ENCODE peak calls at places on chromosomes 16 and 17, in five cellular contexts. J, U, H, Y and M are unnamed samples. For H3K27me3 and H3K4me1, the result is how much of the 10 kb centered on the place peaks cover.

GRCh38 chr17:49703557-49704277 is 4.0 kb downstream of the SLC35B1 start:
- DNase-seq in J (no peak), U (no peak), H (peak), Y (no peak), M (no peak)

GRCh38 chr16:75198135-75198600 is 8.8 kb downstream of the CTRB2 start:
- DNase-seq in J (no peak), U (peak), H (no peak), Y (peak), M (no peak)

GRCh38 chr16:73054732-73055481 is 7.0 kb upstream of the ZFHX3 start:
- DNase-seq in J (no peak), U (no peak), H (peak), Y (no peak), M (no peak)

GRCh38 chr17:9241371-9241712 is 220.0 kb downstream of the NTN1 start:
- DNase-seq in J (no peak), U (peak), H (no peak), Y (no peak), M (no peak)

GRCh38 chr17:41226051-41226450 is 397 bp upstream of the KRTAP9-2 start:
- DNase-seq in J (no peak), U (no peak), H (no peak), Y (no peak), M (no peak)

GRCh38 chr17:80855968-80856862 is 135.4 kb upstream of the CHMP6 start:
- DNase-seq in J (peak), U (peak), H (no peak), Y (no peak), M (peak)

GRCh38 chr16:46896314-46896968 is 12.3 kb downstream of the GPT2 start:
- DNase-seq in J (no peak), U (no peak), H (no peak), Y (no peak), M (no peak)

GRCh38 chr17:41930009-41930832 is at the start of gene ODAD4:
- DNase-seq in J (peak), U (peak), H (peak), Y (peak), M (peak)

GRCh38 chr17:3512512-3513171 is 36.8 kb downstream of the ASPA start:
- DNase-seq in J (no peak), U (peak), H (no peak), Y (no peak), M (no peak)

GRCh38 chr16:65666132-65666869 is 544.4 kb upstream of the CDH11 start:
- DNase-seq in J (no peak), U (no peak), H (no peak), Y (no peak), M (no peak)

GRCh38 chr17:40086150-40087044 is 14.0 kb downstream of the NR1D1 start:
- DNase-seq in J (peak), U (peak), H (peak), Y (peak), M (no peak)

GRCh38 chr17:39787743-39788484 is 50.2 kb downstream of the GRB7 start:
- DNase-seq in J (no peak), U (no peak), H (no peak), Y (no peak), M (no peak)

GRCh38 chr16:57304169-57305061 is 19.9 kb upstream of the PLLP start:
- DNase-seq in J (no peak), U (peak), H (no peak), Y (peak), M (peak)

GRCh38 chr16:51500306-51500705 is 349.2 kb upstream of the SALL1 start:
- DNase-seq in J (no peak), U (no peak), H (no peak), Y (no peak), M (no peak)

GRCh38 chr16:63361032-63361624 is 1324.9 kb upstream of the CDH8 start:
- DNase-seq in J (no peak), U (no peak), H (no peak), Y (no peak), M (no peak)

GRCh38 chr16:19645557-19645981 is 72.5 kb downstream of the KNOP1 start:
- DNase-seq in J (no peak), U (no peak), H (no peak), Y (no peak), M (no peak)

GRCh38 chr16:88424536-88425230 is 28.4 kb upstream of the ZFPM1 start:
- DNase-seq in J (no peak), U (no peak), H (no peak), Y (no peak), M (no peak)

GRCh38 chr16:89304941-89305705 is 87.6 kb downstream of the ZNF778 start:
- DNase-seq in J (no peak), U (no peak), H (no peak), Y (no peak), M (no peak)

GRCh38 chr17:82878545-82878944 is 38.7 kb upstream of the ZNF750 start:
- DNase-seq in J (no peak), U (peak), H (no peak), Y (peak), M (no peak)

GRCh38 chr16:66810391-66810790 is 9.0 kb upstream of the TERB1 start:
- DNase-seq in J (no peak), U (no peak), H (no peak), Y (no peak), M (no peak)

GRCh38 chr17:19366637-19366972 is 4.1 kb upstream of the B9D1 start:
- DNase-seq in J (no peak), U (peak), H (no peak), Y (no peak), M (no peak)

GRCh38 chr16:53057658-53058057 is 2.9 kb downstream of the CHD9 start:
- DNase-seq in J (no peak), U (no peak), H (no peak), Y (no peak), M (no peak)

GRCh38 chr17:57858838-57859237 is 9.0 kb upstream of the MRPS23 start:
- DNase-seq in J (no peak), U (peak), H (no peak), Y (no peak), M (no peak)

GRCh38 chr17:36661688-36662087 is 60.3 kb downstream of the MRM1 start:
- DNase-seq in J (no peak), U (no peak), H (no peak), Y (no peak), M (no peak)

GRCh38 chr17:36657763-36658490 is 56.5 kb downstream of the MRM1 start:
- DNase-seq in J (no peak), U (peak), H (no peak), Y (no peak), M (no peak)

GRCh38 chr17:36653374-36653773 is 52.0 kb downstream of the MRM1 start:
- DNase-seq in J (no peak), U (no peak), H (no peak), Y (no peak), M (no peak)

GRCh38 chr17:36661047-36661666 is 59.8 kb downstream of the MRM1 start:
- DNase-seq in J (no peak), U (no peak), H (no peak), Y (no peak), M (no peak)

DNA sequence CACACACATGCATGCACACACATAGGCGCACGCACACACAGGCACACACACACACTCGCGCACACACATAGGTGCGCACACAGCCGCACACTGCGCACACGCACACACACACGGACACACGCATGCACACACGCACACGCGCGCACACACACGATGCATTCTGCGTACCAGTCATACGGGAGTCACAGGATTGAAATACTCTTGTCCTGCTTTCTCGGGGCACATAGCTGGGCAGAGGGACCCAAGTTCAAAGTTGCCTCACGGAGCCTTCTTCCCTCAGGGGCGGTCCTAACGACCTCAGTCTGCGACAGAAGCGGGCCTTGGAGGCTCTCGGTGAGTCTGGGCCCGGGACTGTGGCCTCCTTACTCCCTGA is 56.0 kb downstream of the MRM1 start:
- DNase-seq in J (no peak), U (no peak), H (no peak), Y (no peak), M (no peak)
- H3K27me3 ChIP-seq in J (under half), U (under half), H (under half), Y (half or more), M (under half)

GRCh38 chr16:48597563-48598392 is 12.2 kb downstream of the N4BP1 start:
- DNase-seq in J (no peak), U (no peak), H (no peak), Y (no peak), M (no peak)
- H3K4me1 ChIP-seq in J (under half), U (under half), H (under half), Y (half or more), M (half or more)

GRCh38 chr17:36889955-36890354 is 47.3 kb upstream of the LHX1 start:
- DNase-seq in J (no peak), U (no peak), H (no peak), Y (no peak), M (no peak)
- H3K27me3 ChIP-seq in J (under half), U (under half), H (under half), Y (under half), M (under half)

DNA sequence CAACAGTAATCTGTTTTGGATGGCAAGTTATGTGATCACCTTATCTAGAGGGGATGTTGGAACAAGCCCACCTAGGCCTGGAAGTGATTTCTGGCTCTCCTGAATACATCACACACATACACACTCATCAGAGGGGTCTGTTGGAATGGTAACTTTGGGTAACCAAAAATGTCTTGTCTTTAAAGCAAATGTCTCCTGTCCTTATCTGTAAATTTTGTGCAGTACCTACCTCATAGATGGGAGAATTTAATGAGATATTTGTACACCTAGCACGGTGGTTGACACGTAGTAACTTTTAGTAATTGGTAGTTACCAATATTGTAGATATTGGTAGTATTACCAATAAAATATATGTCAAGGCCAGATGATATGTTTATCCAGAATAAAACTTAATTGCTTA is 24.7 kb downstream of the HAPSTR1 start:
- DNase-seq in J (no peak), U (no peak), H (no peak), Y (no peak), M (no peak)
- H3K4me1 ChIP-seq in J (under half), U (under half), H (under half), Y (half or more), M (half or more)

DNA sequence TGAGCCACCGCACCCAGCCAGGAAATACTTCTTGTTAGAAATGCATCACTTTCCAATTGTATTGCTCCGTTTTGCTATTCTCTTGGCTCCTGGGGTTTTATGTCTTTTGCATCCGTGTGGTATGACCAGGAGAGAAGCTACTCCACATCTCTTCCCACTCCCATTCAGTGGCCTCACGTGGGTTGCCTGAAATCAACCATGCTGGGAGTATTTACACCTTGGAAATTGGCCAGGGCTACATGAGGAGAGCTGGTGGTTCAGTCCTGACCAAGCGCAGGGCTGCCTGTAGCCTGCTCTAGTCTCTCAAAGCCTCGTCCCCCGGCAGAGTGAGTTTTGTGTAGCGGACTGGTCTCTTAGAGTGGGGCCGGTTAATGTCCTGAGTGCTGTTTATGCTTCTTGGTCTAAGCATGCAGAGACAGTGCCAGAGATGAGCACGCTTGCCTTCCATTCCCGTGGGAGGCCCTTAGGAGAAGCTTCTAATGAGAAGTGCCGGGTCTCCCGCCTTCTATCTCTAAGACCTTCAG is 3.8 kb downstream of the WFDC1 start:
- DNase-seq in J (no peak), U (no peak), H (no peak), Y (no peak), M (no peak)
- H3K27me3 ChIP-seq in J (under half), U (under half), H (under half), Y (under half), M (under half)

GRCh38 chr17:14409292-14409691 is 108.4 kb downstream of the HS3ST3B1 start:
- DNase-seq in J (no peak), U (no peak), H (no peak), Y (no peak), M (no peak)

GRCh38 chr17:14407541-14407940 is 106.7 kb downstream of the HS3ST3B1 start:
- DNase-seq in J (no peak), U (no peak), H (no peak), Y (no peak), M (no peak)

GRCh38 chr17:14405189-14405588 is 104.3 kb downstream of the HS3ST3B1 start:
- DNase-seq in J (no peak), U (no peak), H (no peak), Y (no peak), M (no peak)
- H3K4me1 ChIP-seq in J (under half), U (under half), H (under half), Y (under half), M (under half)

DNA sequence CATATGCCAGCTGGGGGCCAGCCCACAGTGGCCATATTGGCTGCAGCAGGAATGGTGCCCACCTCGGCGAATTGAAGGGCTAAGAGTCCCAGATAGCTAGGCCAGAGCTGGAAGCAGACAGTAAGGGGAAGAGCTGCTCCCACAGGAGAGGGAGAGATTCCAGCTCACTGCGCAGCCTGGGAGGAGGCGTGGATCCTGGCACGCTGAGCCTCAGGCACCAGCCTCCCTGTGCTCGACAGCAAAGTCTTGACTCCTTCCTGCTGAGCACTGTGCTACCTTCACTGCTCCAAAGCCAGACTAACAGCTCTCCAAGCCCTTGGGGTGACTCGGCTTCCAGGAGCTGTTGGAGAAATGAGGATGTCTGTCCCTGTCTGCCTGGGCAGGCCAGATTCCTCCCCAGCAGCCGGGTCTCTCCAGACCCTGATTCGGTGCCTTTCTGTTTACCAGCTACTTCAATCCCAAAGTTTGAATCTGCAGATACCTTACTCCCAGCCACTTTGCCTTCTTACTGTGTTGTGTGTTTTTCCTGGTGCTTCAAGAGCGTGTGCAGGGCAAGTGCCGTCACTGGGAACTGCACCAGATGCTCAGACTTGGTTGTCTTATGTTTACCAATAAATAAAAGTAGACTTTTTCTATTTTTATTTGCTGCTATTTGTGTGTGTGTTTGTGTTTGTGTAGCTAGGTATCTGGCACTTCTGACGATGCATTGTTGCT is 9.1 kb downstream of the CBX2 start:
- DNase-seq in J (no peak), U (peak), H (no peak), Y (peak), M (no peak)
- H3K27me3 ChIP-seq in J (under half), U (under half), H (under half), Y (half or more), M (under half)

GRCh38 chr16:21653571-21653970 is 1.2 kb upstream of the IGSF6 start:
- DNase-seq in J (no peak), U (no peak), H (no peak), Y (no peak), M (no peak)

GRCh38 chr16:21654881-21655280 is 2.5 kb upstream of the IGSF6 start:
- DNase-seq in J (no peak), U (no peak), H (no peak), Y (no peak), M (no peak)

GRCh38 chr16:21663889-21664647 is at the start of gene OTOA:
- DNase-seq in J (peak), U (no peak), H (peak), Y (no peak), M (peak)

GRCh38 chr16:21656795-21657768 is 4.7 kb upstream of the IGSF6 start:
- DNase-seq in J (peak), U (no peak), H (peak), Y (no peak), M (peak)

GRCh38 chr16:21659124-21659523 is 4.6 kb upstream of the OTOA start:
- DNase-seq in J (no peak), U (no peak), H (no peak), Y (no peak), M (no peak)
- H3K4me1 ChIP-seq in J (under half), U (under half), H (under half), Y (under half), M (under half)

GRCh38 chr16:752008-752315 is 8.6 kb upstream of the MSLN start:
- DNase-seq in J (no peak), U (no peak), H (no peak), Y (no peak), M (no peak)
- H3K27me3 ChIP-seq in J (under half), U (under half), H (under half), Y (under half), M (under half)

DNA sequence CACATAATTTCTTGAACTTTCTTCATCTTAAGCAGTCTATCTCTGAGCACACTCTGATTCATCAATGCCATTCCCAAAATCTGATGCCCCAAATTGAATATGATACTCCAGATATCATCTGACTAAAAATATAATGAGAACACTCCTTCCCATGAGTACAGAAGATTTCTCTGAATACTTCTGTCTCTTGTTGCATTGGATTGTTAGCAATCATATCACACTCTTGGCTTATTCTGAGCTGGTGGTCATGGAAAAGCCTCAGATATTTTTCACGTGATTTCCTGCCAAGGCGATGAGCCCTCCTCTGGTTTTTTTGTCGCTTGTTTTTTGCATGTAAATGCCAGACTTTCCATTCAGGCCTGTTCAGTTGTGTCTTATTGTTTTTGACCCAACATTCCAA is 87.2 kb downstream of the NOG start:
- DNase-seq in J (no peak), U (no peak), H (no peak), Y (no peak), M (no peak)
- H3K4me1 ChIP-seq in J (under half), U (under half), H (under half), Y (under half), M (under half)